ENCODE peak calls at places on chromosomes 16 and 17, in ten cellular contexts. One of them, this sample, is unnamed.

GRCh38 chr17:32486091-32486700 is 597 bp upstream of the CDK5R1 start:
- DNase-seq in posterior cingulate gyrus: peak; percentile 92
- DNase-seq in activated CD8-positive, alpha-beta T cell treated with anti-CD3 and anti-CD28 coated beads for 36 hours: peak; percentile 61
- DNase-seq in lower leg skin: no peak
- DNase-seq in anterior cingulate cortex: peak; percentile 76
- DNase-seq in NCI-H510A treated with DMSO at 0.1 percent for 48 hours: peak; percentile 75
- DNase-seq in OCI-M1: peak; percentile 74
- DNase-seq in CD8-positive, alpha-beta memory T cell: peak; percentile 75
- DNase-seq in T-helper 1 cell: peak; percentile 58
- DNase-seq in hypothalamus: no peak
- DNase-seq in this sample: no peak

GRCh38 chr16:10920726-10921427 is 21.4 kb downstream of the DEXI start:
- DNase-seq in posterior cingulate gyrus: no peak
- DNase-seq in activated CD8-positive, alpha-beta T cell treated with anti-CD3 and anti-CD28 coated beads for 36 hours: no peak
- DNase-seq in lower leg skin: no peak
- DNase-seq in anterior cingulate cortex: no peak
- DNase-seq in NCI-H510A treated with DMSO at 0.1 percent for 48 hours: no peak
- DNase-seq in OCI-M1: no peak
- DNase-seq in CD8-positive, alpha-beta memory T cell: no peak
- DNase-seq in T-helper 1 cell: no peak
- DNase-seq in hypothalamus: no peak
- DNase-seq in this sample: no peak

GRCh38 chr17:55527520-55528118 is 16.4 kb upstream of the SMIM36 start:
- DNase-seq in posterior cingulate gyrus: no peak
- DNase-seq in activated CD8-positive, alpha-beta T cell treated with anti-CD3 and anti-CD28 coated beads for 36 hours: peak; percentile 13
- DNase-seq in lower leg skin: no peak
- DNase-seq in anterior cingulate cortex: no peak
- DNase-seq in NCI-H510A treated with DMSO at 0.1 percent for 48 hours: peak; percentile 87
- DNase-seq in OCI-M1: peak; percentile 74
- DNase-seq in CD8-positive, alpha-beta memory T cell: no peak
- DNase-seq in T-helper 1 cell: peak; percentile 8
- DNase-seq in hypothalamus: no peak
- DNase-seq in this sample: no peak

GRCh38 chr17:52170963-52171572 is 12.6 kb upstream of the CA10 start:
- DNase-seq in posterior cingulate gyrus: peak; percentile 15
- DNase-seq in activated CD8-positive, alpha-beta T cell treated with anti-CD3 and anti-CD28 coated beads for 36 hours: peak; percentile 13
- DNase-seq in lower leg skin: no peak
- DNase-seq in anterior cingulate cortex: no peak
- DNase-seq in NCI-H510A treated with DMSO at 0.1 percent for 48 hours: peak; percentile 75
- DNase-seq in OCI-M1: peak; percentile 40
- DNase-seq in CD8-positive, alpha-beta memory T cell: no peak
- DNase-seq in T-helper 1 cell: no peak
- DNase-seq in hypothalamus: no peak
- DNase-seq in this sample: no peak

GRCh38 chr17:60729854-60730253 is 52.2 kb downstream of the BCAS3 start:
- DNase-seq in posterior cingulate gyrus: no peak
- DNase-seq in activated CD8-positive, alpha-beta T cell treated with anti-CD3 and anti-CD28 coated beads for 36 hours: no peak
- DNase-seq in lower leg skin: no peak
- DNase-seq in anterior cingulate cortex: no peak
- DNase-seq in NCI-H510A treated with DMSO at 0.1 percent for 48 hours: no peak
- DNase-seq in OCI-M1: peak; percentile 7
- DNase-seq in CD8-positive, alpha-beta memory T cell: no peak
- DNase-seq in T-helper 1 cell: no peak
- DNase-seq in hypothalamus: no peak
- DNase-seq in this sample: no peak

GRCh38 chr17:80804466-80804865 is 187.2 kb upstream of the CHMP6 start:
- DNase-seq in posterior cingulate gyrus: no peak
- DNase-seq in activated CD8-positive, alpha-beta T cell treated with anti-CD3 and anti-CD28 coated beads for 36 hours: no peak
- DNase-seq in lower leg skin: peak; percentile 48
- DNase-seq in anterior cingulate cortex: no peak
- DNase-seq in NCI-H510A treated with DMSO at 0.1 percent for 48 hours: no peak
- DNase-seq in OCI-M1: no peak
- DNase-seq in CD8-positive, alpha-beta memory T cell: no peak
- DNase-seq in T-helper 1 cell: no peak
- DNase-seq in hypothalamus: no peak
- DNase-seq in this sample: no peak

GRCh38 chr17:50180593-50180992 is 14.8 kb downstream of the SGCA start:
- DNase-seq in posterior cingulate gyrus: no peak
- DNase-seq in activated CD8-positive, alpha-beta T cell treated with anti-CD3 and anti-CD28 coated beads for 36 hours: no peak
- DNase-seq in lower leg skin: no peak
- DNase-seq in anterior cingulate cortex: no peak
- DNase-seq in NCI-H510A treated with DMSO at 0.1 percent for 48 hours: no peak
- DNase-seq in OCI-M1: no peak
- DNase-seq in CD8-positive, alpha-beta memory T cell: no peak
- DNase-seq in T-helper 1 cell: no peak
- DNase-seq in hypothalamus: no peak
- DNase-seq in this sample: no peak

GRCh38 chr16:67939507-67940435 is 3.1 kb upstream of the PSMB10 start:
- DNase-seq in posterior cingulate gyrus: no peak
- DNase-seq in activated CD8-positive, alpha-beta T cell treated with anti-CD3 and anti-CD28 coated beads for 36 hours: peak; percentile 78
- DNase-seq in lower leg skin: peak; percentile 85
- DNase-seq in anterior cingulate cortex: no peak
- DNase-seq in NCI-H510A treated with DMSO at 0.1 percent for 48 hours: no peak
- DNase-seq in OCI-M1: no peak
- DNase-seq in CD8-positive, alpha-beta memory T cell: peak; percentile 47
- DNase-seq in T-helper 1 cell: no peak
- DNase-seq in hypothalamus: no peak
- DNase-seq in this sample: no peak

GRCh38 chr16:82582971-82583370 is 43.8 kb upstream of the CDH13 start:
- DNase-seq in posterior cingulate gyrus: no peak
- DNase-seq in activated CD8-positive, alpha-beta T cell treated with anti-CD3 and anti-CD28 coated beads for 36 hours: no peak
- DNase-seq in lower leg skin: no peak
- DNase-seq in anterior cingulate cortex: no peak
- DNase-seq in NCI-H510A treated with DMSO at 0.1 percent for 48 hours: no peak
- DNase-seq in OCI-M1: no peak
- DNase-seq in CD8-positive, alpha-beta memory T cell: no peak
- DNase-seq in T-helper 1 cell: no peak
- DNase-seq in hypothalamus: no peak
- DNase-seq in this sample: no peak

GRCh38 chr16:85125570-85126382 is 13.5 kb upstream of the CIBAR2 start:
- DNase-seq in posterior cingulate gyrus: no peak
- DNase-seq in activated CD8-positive, alpha-beta T cell treated with anti-CD3 and anti-CD28 coated beads for 36 hours: no peak
- DNase-seq in lower leg skin: no peak
- DNase-seq in anterior cingulate cortex: no peak
- DNase-seq in NCI-H510A treated with DMSO at 0.1 percent for 48 hours: no peak
- DNase-seq in OCI-M1: no peak
- DNase-seq in CD8-positive, alpha-beta memory T cell: no peak
- DNase-seq in T-helper 1 cell: no peak
- DNase-seq in hypothalamus: no peak
- DNase-seq in this sample: no peak

GRCh38 chr17:46876353-46876887 is 25.0 kb downstream of the WNT9B start:
- DNase-seq in posterior cingulate gyrus: no peak
- DNase-seq in activated CD8-positive, alpha-beta T cell treated with anti-CD3 and anti-CD28 coated beads for 36 hours: peak; percentile 11
- DNase-seq in lower leg skin: no peak
- DNase-seq in anterior cingulate cortex: no peak
- DNase-seq in NCI-H510A treated with DMSO at 0.1 percent for 48 hours: peak; percentile 90
- DNase-seq in OCI-M1: no peak
- DNase-seq in CD8-positive, alpha-beta memory T cell: no peak
- DNase-seq in T-helper 1 cell: no peak
- DNase-seq in hypothalamus: no peak
- DNase-seq in this sample: peak; percentile 91

GRCh38 chr16:5042574-5043171 is 8.9 kb upstream of the NAGPA start:
- DNase-seq in posterior cingulate gyrus: no peak
- DNase-seq in activated CD8-positive, alpha-beta T cell treated with anti-CD3 and anti-CD28 coated beads for 36 hours: no peak
- DNase-seq in lower leg skin: no peak
- DNase-seq in anterior cingulate cortex: no peak
- DNase-seq in NCI-H510A treated with DMSO at 0.1 percent for 48 hours: peak; percentile 27
- DNase-seq in OCI-M1: no peak
- DNase-seq in CD8-positive, alpha-beta memory T cell: no peak
- DNase-seq in T-helper 1 cell: no peak
- DNase-seq in hypothalamus: no peak
- DNase-seq in this sample: no peak

GRCh38 chr17:50056961-50057330 is 1.0 kb downstream of the ITGA3 start:
- DNase-seq in posterior cingulate gyrus: no peak
- DNase-seq in activated CD8-positive, alpha-beta T cell treated with anti-CD3 and anti-CD28 coated beads for 36 hours: no peak
- DNase-seq in lower leg skin: no peak
- DNase-seq in anterior cingulate cortex: no peak
- DNase-seq in NCI-H510A treated with DMSO at 0.1 percent for 48 hours: peak; percentile 68
- DNase-seq in OCI-M1: no peak
- DNase-seq in CD8-positive, alpha-beta memory T cell: no peak
- DNase-seq in T-helper 1 cell: no peak
- DNase-seq in hypothalamus: no peak
- DNase-seq in this sample: no peak

GRCh38 chr17:76467366-76467765 is at the start of gene AANAT:
- DNase-seq in posterior cingulate gyrus: no peak
- DNase-seq in activated CD8-positive, alpha-beta T cell treated with anti-CD3 and anti-CD28 coated beads for 36 hours: no peak
- DNase-seq in lower leg skin: no peak
- DNase-seq in anterior cingulate cortex: no peak
- DNase-seq in NCI-H510A treated with DMSO at 0.1 percent for 48 hours: no peak
- DNase-seq in OCI-M1: no peak
- DNase-seq in CD8-positive, alpha-beta memory T cell: no peak
- DNase-seq in T-helper 1 cell: no peak
- DNase-seq in hypothalamus: no peak
- DNase-seq in this sample: no peak

GRCh38 chr17:63446981-63447687 is 1.0 kb upstream of the CYB561 start:
- DNase-seq in posterior cingulate gyrus: no peak
- DNase-seq in activated CD8-positive, alpha-beta T cell treated with anti-CD3 and anti-CD28 coated beads for 36 hours: peak; percentile 60
- DNase-seq in lower leg skin: peak; percentile 91
- DNase-seq in anterior cingulate cortex: no peak
- DNase-seq in NCI-H510A treated with DMSO at 0.1 percent for 48 hours: peak; percentile 84
- DNase-seq in OCI-M1: peak; percentile 92
- DNase-seq in CD8-positive, alpha-beta memory T cell: peak; percentile 41
- DNase-seq in T-helper 1 cell: peak; percentile 34
- DNase-seq in hypothalamus: no peak
- DNase-seq in this sample: no peak

GRCh38 chr16:9114842-9115241 is 23.4 kb downstream of the HAPSTR1 start:
- DNase-seq in posterior cingulate gyrus: no peak
- DNase-seq in activated CD8-positive, alpha-beta T cell treated with anti-CD3 and anti-CD28 coated beads for 36 hours: no peak
- DNase-seq in lower leg skin: peak; percentile 64
- DNase-seq in anterior cingulate cortex: no peak
- DNase-seq in NCI-H510A treated with DMSO at 0.1 percent for 48 hours: no peak
- DNase-seq in OCI-M1: no peak
- DNase-seq in CD8-positive, alpha-beta memory T cell: no peak
- DNase-seq in T-helper 1 cell: no peak
- DNase-seq in hypothalamus: no peak
- DNase-seq in this sample: no peak

GRCh38 chr16:12046651-12047050 is 70.1 kb downstream of the SNX29 start:
- DNase-seq in posterior cingulate gyrus: no peak
- DNase-seq in activated CD8-positive, alpha-beta T cell treated with anti-CD3 and anti-CD28 coated beads for 36 hours: no peak
- DNase-seq in lower leg skin: no peak
- DNase-seq in anterior cingulate cortex: no peak
- DNase-seq in NCI-H510A treated with DMSO at 0.1 percent for 48 hours: no peak
- DNase-seq in OCI-M1: no peak
- DNase-seq in CD8-positive, alpha-beta memory T cell: no peak
- DNase-seq in T-helper 1 cell: no peak
- DNase-seq in hypothalamus: no peak
- DNase-seq in this sample: no peak

GRCh38 chr16:72137380-72138063 is 34.4 kb downstream of the PMFBP1 start:
- DNase-seq in posterior cingulate gyrus: no peak
- DNase-seq in activated CD8-positive, alpha-beta T cell treated with anti-CD3 and anti-CD28 coated beads for 36 hours: no peak
- DNase-seq in lower leg skin: no peak
- DNase-seq in anterior cingulate cortex: no peak
- DNase-seq in NCI-H510A treated with DMSO at 0.1 percent for 48 hours: no peak
- DNase-seq in OCI-M1: no peak
- DNase-seq in CD8-positive, alpha-beta memory T cell: no peak
- DNase-seq in T-helper 1 cell: no peak
- DNase-seq in hypothalamus: no peak
- DNase-seq in this sample: no peak

GRCh38 chr17:78783711-78784396 is 1.8 kb upstream of the CYTH1 start:
- DNase-seq in posterior cingulate gyrus: no peak
- DNase-seq in activated CD8-positive, alpha-beta T cell treated with anti-CD3 and anti-CD28 coated beads for 36 hours: no peak
- DNase-seq in lower leg skin: no peak
- DNase-seq in anterior cingulate cortex: no peak
- DNase-seq in NCI-H510A treated with DMSO at 0.1 percent for 48 hours: no peak
- DNase-seq in OCI-M1: peak; percentile 71
- DNase-seq in CD8-positive, alpha-beta memory T cell: no peak
- DNase-seq in T-helper 1 cell: no peak
- DNase-seq in hypothalamus: no peak
- DNase-seq in this sample: no peak

GRCh38 chr16:53043986-53044571 is 8.6 kb downstream of the CHD9NB start:
- DNase-seq in posterior cingulate gyrus: no peak
- DNase-seq in activated CD8-positive, alpha-beta T cell treated with anti-CD3 and anti-CD28 coated beads for 36 hours: no peak
- DNase-seq in lower leg skin: no peak
- DNase-seq in anterior cingulate cortex: no peak
- DNase-seq in NCI-H510A treated with DMSO at 0.1 percent for 48 hours: no peak
- DNase-seq in OCI-M1: no peak
- DNase-seq in CD8-positive, alpha-beta memory T cell: no peak
- DNase-seq in T-helper 1 cell: no peak
- DNase-seq in hypothalamus: no peak
- DNase-seq in this sample: no peak

GRCh38 chr16:71807905-71808592 is 585 bp downstream of the AP1G1 start:
- DNase-seq in posterior cingulate gyrus: peak; percentile 11
- DNase-seq in activated CD8-positive, alpha-beta T cell treated with anti-CD3 and anti-CD28 coated beads for 36 hours: peak; percentile 77
- DNase-seq in lower leg skin: peak; percentile 88
- DNase-seq in anterior cingulate cortex: no peak
- DNase-seq in NCI-H510A treated with DMSO at 0.1 percent for 48 hours: no peak
- DNase-seq in OCI-M1: peak; percentile 69
- DNase-seq in CD8-positive, alpha-beta memory T cell: no peak
- DNase-seq in T-helper 1 cell: no peak
- DNase-seq in hypothalamus: no peak
- DNase-seq in this sample: no peak

GRCh38 chr17:38750312-38751121 is 2.0 kb upstream of the PSMB3 start:
- DNase-seq in posterior cingulate gyrus: no peak
- DNase-seq in activated CD8-positive, alpha-beta T cell treated with anti-CD3 and anti-CD28 coated beads for 36 hours: peak; percentile 34
- DNase-seq in lower leg skin: no peak
- DNase-seq in anterior cingulate cortex: no peak
- DNase-seq in NCI-H510A treated with DMSO at 0.1 percent for 48 hours: peak; percentile 67
- DNase-seq in OCI-M1: peak; percentile 58
- DNase-seq in CD8-positive, alpha-beta memory T cell: peak; percentile 24
- DNase-seq in T-helper 1 cell: no peak
- DNase-seq in hypothalamus: no peak
- DNase-seq in this sample: no peak

GRCh38 chr17:17298108-17298507 is 5.1 kb upstream of the NT5M start:
- DNase-seq in posterior cingulate gyrus: no peak
- DNase-seq in activated CD8-positive, alpha-beta T cell treated with anti-CD3 and anti-CD28 coated beads for 36 hours: no peak
- DNase-seq in lower leg skin: no peak
- DNase-seq in anterior cingulate cortex: no peak
- DNase-seq in NCI-H510A treated with DMSO at 0.1 percent for 48 hours: no peak
- DNase-seq in OCI-M1: no peak
- DNase-seq in CD8-positive, alpha-beta memory T cell: no peak
- DNase-seq in T-helper 1 cell: no peak
- DNase-seq in hypothalamus: no peak
- DNase-seq in this sample: no peak

GRCh38 chr17:40596261-40596919 is 31.1 kb upstream of the CCR7 start:
- DNase-seq in posterior cingulate gyrus: no peak
- DNase-seq in activated CD8-positive, alpha-beta T cell treated with anti-CD3 and anti-CD28 coated beads for 36 hours: peak; percentile 84
- DNase-seq in lower leg skin: no peak
- DNase-seq in anterior cingulate cortex: no peak
- DNase-seq in NCI-H510A treated with DMSO at 0.1 percent for 48 hours: peak; percentile 7
- DNase-seq in OCI-M1: peak; percentile 66
- DNase-seq in CD8-positive, alpha-beta memory T cell: peak; percentile 54
- DNase-seq in T-helper 1 cell: peak; percentile 52
- DNase-seq in hypothalamus: no peak
- DNase-seq in this sample: no peak

GRCh38 chr17:413706-414440 is 61.3 kb upstream of the RPH3AL start:
- DNase-seq in posterior cingulate gyrus: no peak
- DNase-seq in activated CD8-positive, alpha-beta T cell treated with anti-CD3 and anti-CD28 coated beads for 36 hours: no peak
- DNase-seq in lower leg skin: no peak
- DNase-seq in anterior cingulate cortex: no peak
- DNase-seq in NCI-H510A treated with DMSO at 0.1 percent for 48 hours: no peak
- DNase-seq in OCI-M1: no peak
- DNase-seq in CD8-positive, alpha-beta memory T cell: peak; percentile 15
- DNase-seq in T-helper 1 cell: peak; percentile 42
- DNase-seq in hypothalamus: no peak
- DNase-seq in this sample: no peak

GRCh38 chr17:35774499-35774898 is 13.8 kb downstream of the C17orf50 start:
- DNase-seq in posterior cingulate gyrus: peak; percentile 41
- DNase-seq in activated CD8-positive, alpha-beta T cell treated with anti-CD3 and anti-CD28 coated beads for 36 hours: no peak
- DNase-seq in lower leg skin: no peak
- DNase-seq in anterior cingulate cortex: peak; percentile 12
- DNase-seq in NCI-H510A treated with DMSO at 0.1 percent for 48 hours: no peak
- DNase-seq in OCI-M1: no peak
- DNase-seq in CD8-positive, alpha-beta memory T cell: no peak
- DNase-seq in T-helper 1 cell: no peak
- DNase-seq in hypothalamus: no peak
- DNase-seq in this sample: peak; percentile 12

GRCh38 chr17:17300624-17301568 is 2.3 kb upstream of the NT5M start:
- DNase-seq in posterior cingulate gyrus: no peak
- DNase-seq in activated CD8-positive, alpha-beta T cell treated with anti-CD3 and anti-CD28 coated beads for 36 hours: peak; percentile 79
- DNase-seq in lower leg skin: no peak
- DNase-seq in anterior cingulate cortex: no peak
- DNase-seq in NCI-H510A treated with DMSO at 0.1 percent for 48 hours: no peak
- DNase-seq in OCI-M1: peak; percentile 94
- DNase-seq in CD8-positive, alpha-beta memory T cell: peak; percentile 29
- DNase-seq in T-helper 1 cell: peak; percentile 58
- DNase-seq in hypothalamus: no peak
- DNase-seq in this sample: no peak

GRCh38 chr16:87436225-87437172 is 44.4 kb downstream of the MAP1LC3B start:
- DNase-seq in posterior cingulate gyrus: no peak
- DNase-seq in activated CD8-positive, alpha-beta T cell treated with anti-CD3 and anti-CD28 coated beads for 36 hours: peak; percentile 65
- DNase-seq in lower leg skin: no peak
- DNase-seq in anterior cingulate cortex: no peak
- DNase-seq in NCI-H510A treated with DMSO at 0.1 percent for 48 hours: no peak
- DNase-seq in OCI-M1: no peak
- DNase-seq in CD8-positive, alpha-beta memory T cell: peak; percentile 6
- DNase-seq in T-helper 1 cell: peak; percentile 34
- DNase-seq in hypothalamus: no peak
- DNase-seq in this sample: no peak

This sample was measured in C1 segment of cervical spinal cord.